ENCODE peak calls at places on chromosome 13, in six cellular contexts. W, K, G, A, Y and V are unnamed samples.

GRCh38 chr13:44052843-44053607 is 173.3 kb downstream of the LACC1 start:
- DNase-seq in W (peak), K (peak), G (no peak), A (peak), Y (peak), V (peak)

GRCh38 chr13:37715606-37716015 is 117.0 kb upstream of the POSTN start:
- DNase-seq in W (peak), K (peak), G (no peak), A (no peak), Y (no peak), V (no peak)

GRCh38 chr13:20410726-20411125 is 114.9 kb downstream of the CRYL1 start:
- DNase-seq in W (no peak), K (no peak), G (no peak), A (no peak), Y (no peak), V (no peak)

GRCh38 chr13:60448907-60449510 is 52.0 kb downstream of the TDRD3 start:
- DNase-seq in W (peak), K (peak), G (no peak), A (peak), Y (no peak), V (no peak)

GRCh38 chr13:37685206-37685605 is 86.6 kb upstream of the POSTN start:
- DNase-seq in W (peak), K (no peak), G (no peak), A (no peak), Y (no peak), V (no peak)

GRCh38 chr13:94825507-94825906 is 113.2 kb upstream of the SOX21 start:
- DNase-seq in W (no peak), K (peak), G (peak), A (peak), Y (no peak), V (peak)

GRCh38 chr13:44857736-44858135 is 131.5 kb downstream of the NUFIP1 start:
- DNase-seq in W (no peak), K (no peak), G (no peak), A (no peak), Y (no peak), V (no peak)

GRCh38 chr13:51731759-51732158 is 72.2 kb downstream of the DHRS12 start:
- DNase-seq in W (peak), K (peak), G (no peak), A (no peak), Y (no peak), V (no peak)

GRCh38 chr13:25775275-25775674 is 276.5 kb downstream of the SHISA2 start:
- DNase-seq in W (no peak), K (peak), G (no peak), A (no peak), Y (no peak), V (no peak)

GRCh38 chr13:72536668-72537399 is 190.6 kb downstream of the MZT1 start:
- DNase-seq in W (no peak), K (no peak), G (no peak), A (no peak), Y (no peak), V (no peak)

GRCh38 chr13:80131204-80131603 is 209.7 kb downstream of the SPRY2 start:
- DNase-seq in W (peak), K (peak), G (no peak), A (no peak), Y (no peak), V (peak)

GRCh38 chr13:114304346-114305034 is 9.8 kb upstream of the CHAMP1 start:
- DNase-seq in W (no peak), K (no peak), G (no peak), A (no peak), Y (no peak), V (no peak)

GRCh38 chr13:25881136-25881926 is 170.5 kb downstream of the SHISA2 start:
- DNase-seq in W (no peak), K (peak), G (no peak), A (no peak), Y (no peak), V (no peak)

GRCh38 chr13:30164141-30164540 is 143.2 kb downstream of the KATNAL1 start:
- DNase-seq in W (no peak), K (no peak), G (no peak), A (no peak), Y (no peak), V (no peak)

GRCh38 chr13:24727731-24728601 is 36.0 kb upstream of the RNF17 start:
- DNase-seq in W (peak), K (peak), G (no peak), A (peak), Y (peak), V (peak)

GRCh38 chr13:112065867-112066623 is 904 bp upstream of the SOX1 start:
- DNase-seq in W (no peak), K (no peak), G (no peak), A (no peak), Y (no peak), V (peak)

GRCh38 chr13:39406688-39407087 is 196.3 kb downstream of the LHFPL6 start:
- DNase-seq in W (no peak), K (no peak), G (no peak), A (no peak), Y (peak), V (no peak)

GRCh38 chr13:90683711-90684131 is 663.8 kb upstream of the MIR17HG start:
- DNase-seq in W (peak), K (peak), G (no peak), A (no peak), Y (no peak), V (no peak)

GRCh38 chr13:112955271-112955937 is 13.6 kb upstream of the MCF2L start:
- DNase-seq in W (no peak), K (no peak), G (no peak), A (no peak), Y (no peak), V (no peak)

GRCh38 chr13:51541809-51542258 is 42.4 kb upstream of the WDFY2 start:
- DNase-seq in W (no peak), K (no peak), G (no peak), A (no peak), Y (no peak), V (no peak)

GRCh38 chr13:110337287-110337686 is 30.2 kb downstream of the COL4A2 start:
- DNase-seq in W (no peak), K (no peak), G (no peak), A (no peak), Y (no peak), V (no peak)

GRCh38 chr13:30862707-30863106 is 43.4 kb upstream of the MEDAG start:
- DNase-seq in W (no peak), K (no peak), G (no peak), A (no peak), Y (no peak), V (no peak)

GRCh38 chr13:38821753-38822551 is 135.1 kb downstream of the FREM2 start:
- DNase-seq in W (no peak), K (no peak), G (no peak), A (no peak), Y (no peak), V (no peak)

GRCh38 chr13:92512852-92513251 is 713.8 kb upstream of the GPC6 start:
- DNase-seq in W (no peak), K (no peak), G (no peak), A (no peak), Y (no peak), V (no peak)
- H4K91ac ChIP-seq in W (no peak), K (no peak), G (no peak), A (no peak), Y (no peak), V (no peak)

DNA sequence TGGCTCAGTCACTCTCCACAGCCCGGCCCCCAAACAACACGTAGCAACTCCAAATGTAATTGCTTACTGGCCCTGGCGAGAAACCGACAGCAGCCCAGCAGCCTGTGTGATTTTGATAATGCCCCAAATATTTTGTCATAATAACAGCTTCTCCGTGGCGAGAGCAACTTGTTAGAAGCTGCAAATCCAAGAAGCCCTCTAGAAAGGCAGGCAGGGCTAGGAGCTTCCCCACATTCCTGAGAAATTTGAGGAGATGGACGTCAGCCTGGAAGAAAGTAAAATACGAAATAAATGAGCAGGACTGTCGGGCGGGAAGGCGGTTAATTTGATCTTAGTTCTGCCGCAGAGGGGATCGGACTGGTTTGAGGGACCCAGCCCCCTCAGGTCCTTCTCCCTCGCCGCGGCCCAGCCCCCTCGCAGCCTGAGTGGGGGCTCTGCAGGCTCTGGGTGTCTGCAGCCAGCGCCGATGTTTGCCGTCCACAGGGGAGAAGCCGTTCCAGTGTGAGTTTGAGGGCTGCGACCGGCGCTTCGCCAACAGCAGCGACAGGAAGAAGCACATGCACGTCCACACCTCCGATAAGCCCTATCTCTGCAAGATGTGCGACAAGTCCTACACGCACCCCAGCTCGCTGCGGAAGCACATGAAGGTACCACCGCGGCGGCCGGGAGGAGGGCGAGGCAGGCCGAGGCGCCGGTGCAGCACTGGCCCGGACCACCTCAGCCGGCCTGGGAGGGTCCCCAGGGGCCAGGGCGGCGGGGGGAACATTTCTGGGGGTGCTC is 3.1 kb downstream of the ZIC2 start:
- DNase-seq in W (no peak), K (no peak), G (no peak), A (no peak), Y (no peak), V (peak)
- H2BK120ac ChIP-seq in W (no peak), K (no peak), G (no peak), A (no peak), Y (no peak), V (no peak)

GRCh38 chr13:41960195-41960699 is 662 bp downstream of the VWA8 start:
- DNase-seq in W (peak), K (peak), G (no peak), A (no peak), Y (peak), V (no peak)

GRCh38 chr13:41956272-41956671 is 4.6 kb downstream of the VWA8 start:
- DNase-seq in W (no peak), K (no peak), G (no peak), A (no peak), Y (no peak), V (no peak)

GRCh38 chr13:41954226-41954625 is 6.7 kb downstream of the VWA8 start:
- DNase-seq in W (no peak), K (no peak), G (no peak), A (no peak), Y (no peak), V (no peak)

GRCh38 chr13:41952749-41953148 is 8.2 kb downstream of the VWA8 start:
- DNase-seq in W (no peak), K (no peak), G (no peak), A (no peak), Y (no peak), V (no peak)

GRCh38 chr13:41955605-41956004 is 5.3 kb downstream of the VWA8 start:
- DNase-seq in W (no peak), K (no peak), G (no peak), A (no peak), Y (no peak), V (no peak)
- H4K91ac ChIP-seq in W (no peak), K (no peak), G (no peak), A (no peak), Y (no peak), V (no peak)

GRCh38 chr13:100954430-100955361 is 280.1 kb upstream of the TMTC4 start:
- DNase-seq in W (peak), K (peak), G (no peak), A (no peak), Y (no peak), V (no peak)

GRCh38 chr13:100946588-100946987 is 272.0 kb upstream of the TMTC4 start:
- DNase-seq in W (no peak), K (no peak), G (no peak), A (no peak), Y (no peak), V (no peak)

DNA sequence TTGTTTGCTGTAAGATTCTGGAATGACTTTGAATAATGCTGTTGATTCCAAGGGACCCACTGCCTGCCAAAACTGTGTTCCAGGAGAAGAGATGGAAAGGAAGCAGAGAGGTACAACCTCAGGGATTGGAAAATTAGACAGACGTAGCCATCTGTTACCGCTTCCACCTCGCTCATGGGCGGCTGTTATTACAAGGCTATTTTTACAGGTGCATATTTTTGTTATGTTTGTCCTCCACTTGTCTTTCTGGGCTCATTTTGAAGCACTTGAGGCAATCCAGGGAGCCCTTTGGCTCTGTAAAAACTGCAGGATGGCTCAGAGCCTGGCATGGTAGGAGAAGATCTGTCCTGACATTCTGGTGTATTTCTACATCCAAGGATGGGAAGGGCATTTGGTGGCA is 276.4 kb upstream of the TMTC4 start:
- DNase-seq in W (no peak), K (no peak), G (no peak), A (no peak), Y (no peak), V (no peak)
- H2BK120ac ChIP-seq in W (no peak), K (no peak), G (no peak), A (no peak), Y (no peak), V (no peak)